ENCODE peak calls at places on chromosomes 5 and 9, in eight cellular contexts. B is prostate gland, A is endothelial cell of umbilical vein, U is tibial nerve, L is adrenal gland, R is transverse colon, G is A549, W is uterus. S is an unnamed sample.
A peak's percentile ranks its signal among the peaks of the same experiment; 100 is the strongest.

GRCh38 chr9:3464033-3464638 is 61.7 kb downstream of the RFX3 start:
- DNase-seq in B (no peak), A (no peak), U (no peak), L (no peak), R (no peak), G (no peak), W (no peak), S (no peak)

GRCh38 chr5:158351485-158352140 is 492.7 kb upstream of the CLINT1 start:
- DNase-seq in B (no peak), A (no peak), U (no peak), L (no peak), R (no peak), G (no peak), W (no peak), S (no peak)

GRCh38 chr5:139386039-139386438 is 2.9 kb upstream of the SLC23A1 start:
- DNase-seq in B (no peak), A (no peak), U (no peak), L (no peak), R (no peak), G (no peak), W (no peak), S (peak; percentile 75)

GRCh38 chr9:121736147-121736721 is 84.8 kb downstream of the DAB2IP start:
- DNase-seq in B (peak; percentile 62), A (no peak), U (peak; percentile 60), L (no peak), R (peak; percentile 87), G (peak; percentile 36), W (peak; percentile 89), S (peak; percentile 95)

GRCh38 chr9:95736370-95736769 is 139.1 kb upstream of the ERCC6L2 start:
- DNase-seq in B (no peak), A (no peak), U (no peak), L (no peak), R (no peak), G (peak; percentile 16), W (no peak), S (no peak)

GRCh38 chr5:2302169-2302568 is 419.4 kb upstream of the IRX4 start:
- DNase-seq in B (no peak), A (no peak), U (no peak), L (no peak), R (no peak), G (no peak), W (no peak), S (peak; percentile 29)

GRCh38 chr9:85466834-85467233 is 274.9 kb downstream of the AGTPBP1 start:
- DNase-seq in B (no peak), A (no peak), U (no peak), L (no peak), R (no peak), G (no peak), W (no peak), S (no peak)

GRCh38 chr5:15452780-15453179 is 47.2 kb upstream of the FBXL7 start:
- DNase-seq in B (no peak), A (no peak), U (no peak), L (no peak), R (no peak), G (no peak), W (no peak), S (no peak)

GRCh38 chr9:129170229-129170628 is 7.8 kb downstream of the IER5L start:
- DNase-seq in B (no peak), A (peak; percentile 17), U (no peak), L (no peak), R (no peak), G (no peak), W (no peak), S (no peak)

GRCh38 chr5:83474170-83474796 is 2.7 kb downstream of the VCAN start:
- DNase-seq in B (peak; percentile 28), A (no peak), U (peak; percentile 68), L (peak; percentile 83), R (peak; percentile 63), G (peak; percentile 61), W (peak; percentile 83), S (peak; percentile 95)

GRCh38 chr5:83475540-83476469 is 4.3 kb downstream of the VCAN start:
- DNase-seq in B (no peak), A (no peak), U (no peak), L (no peak), R (no peak), G (no peak), W (no peak), S (no peak)

GRCh38 chr5:83474986-83475385 is 3.4 kb downstream of the VCAN start:
- DNase-seq in B (no peak), A (no peak), U (no peak), L (no peak), R (no peak), G (no peak), W (no peak), S (no peak)

GRCh38 chr5:83473344-83474169 is 2.0 kb downstream of the VCAN start:
- DNase-seq in B (peak; percentile 65), A (peak; percentile 87), U (peak; percentile 95), L (peak; percentile 93), R (peak; percentile 70), G (peak; percentile 92), W (peak; percentile 93), S (peak; percentile 97)

GRCh38 chr5:83476470-83476817 is 4.9 kb downstream of the VCAN start:
- DNase-seq in B (no peak), A (no peak), U (no peak), L (no peak), R (no peak), G (no peak), W (no peak), S (no peak)
- H3K4me3 ChIP-seq in B (no peak overlapping the region), A (no peak overlapping the region), U (no peak overlapping the region), L (no peak overlapping the region), R (no peak overlapping the region), G (no peak overlapping the region), W (no peak overlapping the region), S (no peak overlapping the region)

GRCh38 chr9:126058631-126059030 is 268.0 kb upstream of the MVB12B start:
- DNase-seq in B (no peak), A (no peak), U (no peak), L (no peak), R (no peak), G (no peak), W (no peak), S (no peak)
- TF ChIP-seq POLR2A in B (no peak), A (no peak), U (no peak), L (no peak), R (no peak), G (no peak), W (no peak), S (no peak)

GRCh38 chr9:86634501-86634900 is 280.3 kb upstream of the TUT7 start:
- DNase-seq in B (no peak), A (no peak), U (no peak), L (no peak), R (no peak), G (no peak), W (no peak), S (no peak)

GRCh38 chr9:86637515-86637914 is 283.3 kb upstream of the TUT7 start:
- DNase-seq in B (peak; percentile 13), A (peak; percentile 6), U (no peak), L (no peak), R (no peak), G (no peak), W (peak; percentile 45), S (no peak)

GRCh38 chr9:86636614-86637013 is 282.4 kb upstream of the TUT7 start:
- DNase-seq in B (no peak), A (no peak), U (no peak), L (no peak), R (no peak), G (no peak), W (peak; percentile 32), S (no peak)

GRCh38 chr9:86638109-86638508 is 283.9 kb upstream of the TUT7 start:
- DNase-seq in B (no peak), A (no peak), U (no peak), L (no peak), R (no peak), G (no peak), W (no peak), S (no peak)

GRCh38 chr9:86636051-86636450 is 281.8 kb upstream of the TUT7 start:
- DNase-seq in B (no peak), A (no peak), U (no peak), L (no peak), R (no peak), G (no peak), W (no peak), S (no peak)
- TF ChIP-seq CTCF in B (no peak), A (no peak), U (no peak), L (no peak), R (no peak), G (no peak), W (no peak), S (no peak)

GRCh38 chr9:82170079-82170662 is 181.6 kb downstream of the SPATA31D1 start:
- DNase-seq in B (no peak), A (no peak), U (no peak), L (no peak), R (no peak), G (no peak), W (no peak), S (no peak)
- H3K4me3 ChIP-seq in B (no peak overlapping the region), A (no peak overlapping the region), U (no peak overlapping the region), L (no peak overlapping the region), R (no peak overlapping the region), G (no peak overlapping the region), W (no peak overlapping the region), S (no peak overlapping the region)

GRCh38 chr5:157143127-157143959 is 678 bp upstream of the MED7 start:
- DNase-seq in B (peak; percentile 54), A (no peak), U (peak; percentile 55), L (peak; percentile 36), R (peak; percentile 44), G (peak; percentile 84), W (peak; percentile 27), S (peak; percentile 89)
- TF ChIP-seq POLR2A in B (no peak), A (no peak), U (no peak), L (no peak), R (peak; percentile 70), G (no peak), W (no peak), S (no peak)

GRCh38 chr9:137117269-137117731 is 2.8 kb upstream of the DPP7 start:
- DNase-seq in B (no peak), A (no peak), U (no peak), L (no peak), R (no peak), G (no peak), W (no peak), S (no peak)
- TF ChIP-seq CTCF in B (no peak), A (no peak), U (no peak), L (no peak), R (no peak), G (no peak), W (no peak), S (no peak)

DNA sequence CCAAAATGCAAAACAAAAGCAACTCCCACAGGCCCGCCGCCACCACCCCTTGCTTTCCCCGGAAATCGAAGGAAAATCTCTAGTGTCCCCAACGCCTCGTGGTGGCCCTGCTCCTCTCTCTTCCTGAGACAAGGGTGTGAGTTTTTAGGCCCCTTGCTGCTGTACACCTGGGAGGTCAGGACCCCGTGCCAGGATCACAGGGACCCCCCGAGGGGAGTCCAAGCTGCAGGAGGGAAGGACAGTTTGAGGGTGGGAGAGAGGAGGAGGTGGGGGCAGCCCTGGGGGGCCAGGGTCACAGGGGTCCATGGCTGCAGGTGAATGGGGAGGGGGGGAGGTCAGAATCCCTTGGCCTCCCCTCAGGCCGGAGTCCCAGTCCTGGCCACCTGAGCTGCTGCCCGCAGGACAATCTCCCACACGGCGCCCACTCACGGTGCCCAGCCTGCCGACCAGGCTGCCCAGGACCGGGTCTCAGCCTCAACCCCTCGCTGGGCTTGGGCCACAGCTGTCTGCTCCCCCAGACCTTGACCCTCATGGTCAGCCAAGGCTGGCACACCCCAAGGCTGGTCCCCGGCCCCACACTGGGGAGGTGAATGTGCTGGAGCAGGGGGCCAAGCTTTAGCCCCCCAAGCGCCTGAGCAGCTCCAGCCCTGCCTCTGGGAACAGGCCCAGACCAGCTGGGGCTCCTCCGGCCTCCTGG is 19.9 kb downstream of the TPPP start:
- DNase-seq in B (no peak), A (no peak), U (no peak), L (no peak), R (no peak), G (no peak), W (no peak), S (no peak)
- H3K4me3 ChIP-seq in B (no peak overlapping the region), A (no peak overlapping the region), U (no peak overlapping the region), L (no peak overlapping the region), R (no peak overlapping the region), G (peak overlapping the region; percentile 35), W (peak overlapping the region; percentile 5), S (no peak overlapping the region)

S was measured in lower leg skin.